ENCODE peak calls at places on chromosomes 16 and 17, in four cellular contexts. H, G, C and Z are unnamed samples.

GRCh38 chr16:30535777-30536190 is 1.1 kb upstream of the ZNF747 start:
- DNase-seq in H (peak), G (peak), C (peak), Z (peak)

GRCh38 chr17:3566551-3566950 is 8.9 kb upstream of the TRPV3 start:
- DNase-seq in H (no peak), G (no peak), C (no peak), Z (no peak)

GRCh38 chr17:67374329-67375053 is 2.6 kb upstream of the PITPNC1 start:
- DNase-seq in G (peak), H (peak), C (peak), Z (peak)

GRCh38 chr16:30028438-30029093 is 2.5 kb downstream of the TLCD3B start:
- DNase-seq in G (no peak), C (no peak), H (no peak), Z (no peak)

GRCh38 chr16:30031477-30031918 is 427 bp upstream of the TLCD3B start:
- DNase-seq in C (no peak), H (no peak), G (no peak), Z (no peak)

GRCh38 chr17:49952912-49953497 is 16.0 kb upstream of the DLX4 start:
- DNase-seq in H (peak), C (peak), G (no peak), Z (no peak)

GRCh38 chr16:17194190-17194780 is 276.5 kb downstream of the XYLT1 start:
- DNase-seq in H (no peak), G (peak), C (no peak), Z (peak)

GRCh38 chr17:39096435-39097158 is 54.8 kb downstream of the PLXDC1 start:
- DNase-seq in C (no peak), H (no peak), G (no peak), Z (no peak)

GRCh38 chr16:29126057-29126494 is 141.2 kb downstream of the LAT start:
- DNase-seq in G (no peak), H (no peak), C (no peak), Z (no peak)

GRCh38 chr17:41904242-41904841 is 14.4 kb downstream of the ACLY start:
- DNase-seq in H (no peak), C (no peak), G (no peak), Z (no peak)

GRCh38 chr16:5011637-5012036 is 22.1 kb downstream of the NAGPA start:
- DNase-seq in H (no peak), G (no peak), C (no peak), Z (no peak)
- H3K9ac ChIP-seq in H (no peak), G (no peak), C (no peak), Z (no peak)

DNA sequence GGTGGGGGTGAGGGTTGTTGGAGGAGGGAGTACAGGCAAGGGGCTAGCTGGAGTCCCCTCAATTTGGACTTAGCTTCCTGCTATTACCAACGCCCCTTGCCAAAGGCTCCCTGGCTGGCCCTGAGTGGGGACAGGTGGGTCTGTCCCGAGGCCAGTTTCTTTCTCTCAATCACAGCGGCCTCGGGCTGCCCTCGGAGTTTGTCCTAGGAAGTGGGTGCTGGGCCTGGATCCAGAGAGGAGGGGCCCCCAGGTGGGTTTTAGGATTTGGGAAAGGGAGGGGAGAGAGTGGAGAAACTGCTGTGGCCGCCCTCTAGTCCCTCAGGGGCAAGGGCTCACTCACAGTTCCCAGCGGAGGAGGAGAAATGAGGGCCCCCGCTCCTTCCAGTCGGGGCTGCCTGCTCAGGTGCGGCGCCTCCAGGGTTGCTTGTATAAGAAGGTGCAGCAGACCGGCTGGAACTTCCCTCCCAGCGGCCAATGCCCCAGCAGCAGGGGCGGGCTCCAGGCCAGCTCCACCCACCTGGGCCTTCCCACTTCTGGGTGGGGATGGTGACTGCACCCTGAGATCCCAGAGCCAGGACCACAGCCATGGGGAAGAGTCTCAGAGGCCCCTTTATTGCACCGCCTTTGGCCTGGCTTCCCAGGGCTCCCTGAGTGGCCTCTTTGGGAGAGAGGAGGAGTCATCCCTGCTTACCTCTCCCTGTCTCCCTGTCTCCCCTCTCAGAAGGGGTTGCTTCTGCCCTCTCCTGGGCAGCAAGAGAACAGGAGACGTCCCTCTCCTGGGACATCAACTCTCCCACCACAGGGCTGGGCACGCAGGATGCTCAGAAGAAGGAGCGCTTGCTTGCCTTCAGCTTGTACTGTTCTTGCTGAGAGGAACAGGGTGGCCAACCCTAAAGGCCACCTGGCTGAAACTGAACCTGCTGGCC is 112.0 kb upstream of the SMURF2 start:
- DNase-seq in H (peak), G (peak), C (peak), Z (peak)
- TF ChIP-seq CTCF in H (peak), G (peak), C (peak), Z (peak)

GRCh38 chr16:85613609-85614337 is 651 bp downstream of the GSE1 start:
- DNase-seq in G (no peak), C (peak), H (no peak), Z (peak)
- H3K9ac ChIP-seq in G (no peak), C (no peak), H (no peak), Z (peak)

GRCh38 chr17:28575126-28575795 is 1.4 kb downstream of the ALDOC start:
- DNase-seq in C (no peak), H (no peak), G (no peak), Z (no peak)
- TF ChIP-seq CTCF in C (no peak), H (no peak), G (peak), Z (no peak)